ENCODE peak calls at places on chromosomes 12 and 14, in five cellular contexts. X is ovary; R is left ventricle myocardium inferior; P is uterus; Z is CD8-positive, alpha-beta T cell. J is an unnamed sample.

GRCh38 chr12:31922341-31923062 is 36.7 kb upstream of the RESF1 start:
- DNase-seq in X (no peak), R (no peak), P (no peak), Z (no peak), J (no peak)

GRCh38 chr12:109477963-109478315 is 505 bp downstream of the UBE3B start:
- DNase-seq in X (no peak), R (no peak), P (no peak), Z (no peak), J (no peak)

GRCh38 chr12:30154996-30155730 is 371.4 kb upstream of the TMTC1 start:
- DNase-seq in X (no peak), R (no peak), P (no peak), Z (no peak), J (no peak)

GRCh38 chr12:127343941-127344340 is 923.0 kb upstream of the TMEM132C start:
- DNase-seq in X (no peak), R (no peak), P (no peak), Z (no peak), J (no peak)

GRCh38 chr12:22437031-22437806 is 102.7 kb upstream of the ST8SIA1 start:
- DNase-seq in X (no peak), R (no peak), P (no peak), Z (no peak), J (no peak)

GRCh38 chr14:103524002-103524785 is 1.6 kb upstream of the CKB start:
- DNase-seq in X (peak), R (no peak), P (no peak), Z (no peak), J (no peak)

GRCh38 chr14:49972840-49973239 is 80.0 kb downstream of the ARF6 start:
- DNase-seq in X (peak), R (no peak), P (peak), Z (peak), J (no peak)

GRCh38 chr14:92631098-92631497 is 117.3 kb downstream of the LGMN start:
- DNase-seq in X (no peak), R (no peak), P (no peak), Z (no peak), J (no peak)

GRCh38 chr12:79300199-79300568 is 390.6 kb downstream of the PAWR start:
- DNase-seq in X (no peak), R (no peak), P (no peak), Z (no peak), J (no peak)

GRCh38 chr14:69077841-69078240 is 75.1 kb downstream of the DCAF5 start:
- DNase-seq in X (no peak), R (no peak), P (no peak), Z (no peak), J (no peak)

GRCh38 chr12:70048521-70049245 is 194.6 kb upstream of the CNOT2 start:
- DNase-seq in X (no peak), R (no peak), P (no peak), Z (no peak), J (no peak)

GRCh38 chr12:83865431-83865830 is 1047.2 kb downstream of the SLC6A15 start:
- DNase-seq in X (no peak), R (no peak), P (no peak), Z (no peak), J (no peak)

GRCh38 chr12:3683670-3684069 is 69.2 kb downstream of the CRACR2A start:
- DNase-seq in X (no peak), R (no peak), P (no peak), Z (no peak), J (no peak)

GRCh38 chr14:104373855-104374717 is 205.5 kb upstream of the C14orf180 start:
- DNase-seq in X (no peak), R (no peak), P (no peak), Z (no peak), J (no peak)

GRCh38 chr14:92914087-92914656 is 8.8 kb upstream of the CHGA start:
- DNase-seq in X (no peak), R (no peak), P (no peak), Z (peak), J (no peak)

GRCh38 chr14:39628087-39628486 is 195.9 kb upstream of the FBXO33 start:
- DNase-seq in X (no peak), R (no peak), P (no peak), Z (no peak), J (no peak)

GRCh38 chr14:70822706-70823185 is 13.4 kb upstream of the MAP3K9 start:
- DNase-seq in X (peak), R (peak), P (peak), Z (no peak), J (no peak)

GRCh38 chr12:32110417-32110816 is 3.8 kb downstream of the BICD1 start:
- DNase-seq in X (no peak), R (no peak), P (no peak), Z (no peak), J (no peak)

GRCh38 chr12:14874882-14875281 is 10.8 kb downstream of the MGP start:
- DNase-seq in X (no peak), R (no peak), P (no peak), Z (no peak), J (no peak)
- TF ChIP-seq CTCF in X (no peak), R (no peak), P (no peak), Z (no peak), J (no peak)

DNA sequence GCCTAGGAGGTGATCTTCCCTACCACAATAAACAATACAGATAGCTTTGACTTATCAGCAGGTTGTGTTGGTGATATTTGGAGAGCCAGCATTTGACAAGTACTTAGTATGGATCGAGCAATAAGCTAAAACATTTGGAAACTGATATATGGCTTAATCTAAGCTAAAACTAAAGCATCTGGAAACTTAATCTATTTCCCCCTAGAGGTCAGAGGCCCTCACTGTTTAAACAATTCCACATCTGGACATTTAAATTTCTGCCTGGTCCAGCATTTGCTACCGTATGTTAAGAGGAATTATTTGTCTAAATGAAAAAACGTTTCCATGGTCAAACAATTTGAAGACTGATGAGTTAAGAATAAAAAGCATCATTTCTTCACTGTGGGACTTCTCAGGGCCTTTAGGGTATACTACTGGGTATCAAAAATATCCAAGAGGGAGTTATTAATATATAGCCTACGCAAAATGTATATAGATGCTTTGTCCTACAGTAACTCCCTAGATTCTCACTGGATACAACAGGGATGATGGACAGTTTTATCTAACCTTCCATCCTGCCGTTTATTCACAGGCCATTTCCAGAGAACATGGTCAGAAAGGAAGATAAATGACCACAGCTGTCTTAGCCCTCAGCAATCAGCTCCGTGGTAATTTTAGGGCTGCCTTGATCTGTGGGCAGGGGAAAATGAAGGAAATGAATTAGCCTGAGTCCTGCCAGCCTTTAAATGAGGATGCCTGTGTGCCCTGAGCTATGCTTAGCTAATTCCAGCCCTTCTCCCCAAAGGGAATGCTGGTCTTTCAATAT is 135.4 kb upstream of the NUDT4 start:
- DNase-seq in X (no peak), R (no peak), P (no peak), Z (no peak), J (no peak)
- TF ChIP-seq CTCF in X (no peak), R (peak), P (no peak), Z (no peak), J (no peak)

GRCh38 chr14:100473249-100473648 is 114.0 kb downstream of the BEGAIN start:
- DNase-seq in X (no peak), R (no peak), P (no peak), Z (no peak), J (no peak)
- TF ChIP-seq CTCF in X (no peak), R (no peak), P (no peak), Z (no peak), J (no peak)

DNA sequence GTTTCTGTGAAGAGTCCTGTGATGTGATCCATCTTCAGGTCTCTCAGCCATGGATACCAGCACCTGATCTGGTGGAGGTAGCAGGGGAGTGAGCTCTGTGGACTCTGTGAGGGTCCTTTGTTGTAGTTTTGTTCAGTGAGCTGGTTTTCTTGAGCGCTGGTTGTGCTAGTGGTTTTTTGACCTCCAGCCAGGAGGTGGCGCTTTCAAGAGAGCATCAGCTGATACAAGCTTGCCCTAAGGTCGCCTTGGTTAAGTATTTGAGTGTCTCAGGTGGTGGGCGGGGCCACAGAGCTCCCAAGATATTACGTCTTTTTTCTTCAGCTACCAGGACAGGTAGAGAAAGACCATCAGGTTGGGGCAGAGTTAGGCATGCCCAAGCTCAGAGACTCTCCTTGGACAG is 139.7 kb downstream of the TTLL5 start:
- DNase-seq in X (no peak), R (no peak), P (no peak), Z (no peak), J (no peak)
- TF ChIP-seq CTCF in X (no peak), R (no peak), P (no peak), Z (no peak), J (no peak)

GRCh38 chr12:14936224-14936861 is 2.0 kb downstream of the ERP27 start:
- DNase-seq in X (no peak), R (no peak), P (no peak), Z (no peak), J (no peak)
- TF ChIP-seq CTCF in X (no peak), R (peak), P (no peak), Z (no peak), J (no peak)

DNA sequence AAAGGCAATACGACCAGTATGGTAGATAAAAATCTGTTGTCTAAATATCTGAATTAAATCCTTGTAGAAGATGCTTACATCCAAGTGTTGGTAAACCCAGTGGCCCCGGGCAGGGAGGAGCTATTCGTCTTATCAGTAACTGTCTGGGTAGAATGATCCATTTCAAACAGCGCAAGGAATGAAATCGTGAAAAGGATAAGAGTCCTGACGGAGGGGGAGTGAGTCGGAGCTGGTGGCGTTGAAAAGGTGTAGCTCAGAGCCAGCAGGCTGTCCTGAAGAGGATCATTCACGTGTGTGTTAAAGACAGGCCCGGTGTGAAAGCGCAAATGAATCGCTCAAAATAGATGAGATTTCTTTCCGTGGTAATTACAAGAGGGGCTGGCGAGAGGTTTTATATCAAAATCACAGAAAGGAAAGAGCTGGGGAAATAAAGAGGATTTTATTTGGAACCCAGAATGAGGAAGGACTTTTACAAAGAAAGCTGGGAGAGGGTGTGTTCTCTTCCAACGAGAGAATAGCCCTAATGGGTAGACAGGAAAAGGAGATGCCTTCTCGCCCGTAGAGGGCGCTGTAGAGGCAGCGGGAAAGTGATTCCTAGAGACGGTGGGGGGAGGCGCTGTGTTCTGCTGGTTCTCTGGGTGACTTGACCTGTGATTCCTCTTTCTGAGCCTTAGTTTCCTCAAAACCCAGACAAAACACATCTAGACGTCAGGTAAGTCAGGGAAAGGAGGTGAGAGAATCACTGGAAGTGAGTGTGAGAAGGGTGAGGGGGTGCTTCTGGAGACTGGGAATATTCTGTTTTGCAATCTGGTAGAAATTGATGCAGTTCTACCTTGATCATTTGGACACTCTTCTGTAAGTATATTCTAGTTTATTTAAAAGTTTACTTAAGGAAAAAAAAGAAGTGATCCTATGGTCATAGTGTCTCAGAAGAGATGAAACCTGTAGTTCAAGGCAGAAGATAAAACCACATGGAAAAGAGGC is 39.3 kb downstream of the SRRM4 start:
- DNase-seq in X (no peak), R (peak), P (no peak), Z (no peak), J (no peak)
- TF ChIP-seq CTCF in X (no peak), R (peak), P (no peak), Z (no peak), J (no peak)

DNA sequence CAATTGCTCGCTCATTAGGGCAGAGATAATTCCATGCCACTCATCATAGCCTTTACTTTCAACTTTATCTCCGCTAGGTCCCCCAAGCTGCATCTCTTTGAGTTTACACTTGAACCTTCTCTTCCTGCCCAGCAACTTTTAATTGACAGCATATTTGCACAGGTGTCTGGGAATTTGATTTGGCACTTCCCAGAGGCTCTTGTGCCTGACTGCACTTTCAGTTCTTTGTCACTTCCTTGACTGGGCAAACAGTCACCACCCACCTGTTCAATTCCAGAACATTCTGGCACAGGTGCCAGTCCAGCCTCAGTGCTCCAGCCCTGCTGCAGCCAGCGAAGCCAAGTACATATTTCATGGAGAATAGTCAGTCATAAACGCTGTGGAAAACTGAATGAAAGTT is 110.1 kb upstream of the LRIG3 start:
- DNase-seq in X (no peak), R (no peak), P (no peak), Z (no peak), J (no peak)
- TF ChIP-seq CTCF in X (no peak), R (no peak), P (no peak), Z (no peak), J (no peak)

J was measured in omental fat pad.